ENCODE peak calls at places on chromosome 7, in nine cellular contexts. X is fibroblast of lung, O is mammary epithelial cell, F is left ventricle myocardium inferior, U is cardiac fibroblast, P is spleen, C is A549, G is MM.1S, K is ovary. T is an unnamed sample.

GRCh38 chr7:510061-510481 is 9.6 kb downstream of the PDGFA start:
- DNase-seq in X (no peak), O (no peak), F (peak), U (no peak), P (peak), C (no peak), G (no peak), K (no peak), T (no peak)

GRCh38 chr7:55469721-55470120 is 102.6 kb downstream of the VOPP1 start:
- DNase-seq in X (no peak), O (no peak), F (no peak), U (no peak), P (no peak), C (no peak), G (no peak), K (no peak), T (no peak)

GRCh38 chr7:25885057-25885576 is 266.9 kb upstream of the NFE2L3 start:
- DNase-seq in X (no peak), O (no peak), F (no peak), U (no peak), P (no peak), C (no peak), G (no peak), K (no peak), T (no peak)

GRCh38 chr7:98085674-98086073 is 21.0 kb upstream of the LMTK2 start:
- DNase-seq in X (no peak), O (peak), F (no peak), U (no peak), P (no peak), C (no peak), G (no peak), K (no peak), T (peak)

GRCh38 chr7:159157714-159158113 is 13.0 kb upstream of the VIPR2 start:
- DNase-seq in X (no peak), O (no peak), F (no peak), U (no peak), P (no peak), C (no peak), G (no peak), K (no peak), T (no peak)

GRCh38 chr7:137667633-137668387 is 179.0 kb downstream of the DGKI start:
- DNase-seq in X (peak), O (peak), F (no peak), U (peak), P (no peak), C (peak), G (no peak), K (no peak), T (peak)

GRCh38 chr7:7536396-7537019 is 835 bp upstream of the COL28A1 start:
- DNase-seq in X (no peak), O (no peak), F (no peak), U (no peak), P (no peak), C (no peak), G (no peak), K (no peak), T (no peak)

GRCh38 chr7:107551936-107552335 is 11.8 kb downstream of the COG5 start:
- DNase-seq in X (peak), O (peak), F (no peak), U (no peak), P (no peak), C (no peak), G (no peak), K (no peak), T (no peak)

GRCh38 chr7:920351-921070 is 34.0 kb downstream of the ADAP1 start:
- DNase-seq in X (no peak), O (no peak), F (peak), U (no peak), P (peak), C (no peak), G (no peak), K (no peak), T (no peak)

GRCh38 chr7:33961948-33962347 is 56.6 kb downstream of the BMPER start:
- DNase-seq in X (no peak), O (no peak), F (no peak), U (peak), P (no peak), C (no peak), G (no peak), K (no peak), T (no peak)

GRCh38 chr7:137109966-137110930 is 233.3 kb downstream of the PTN start:
- DNase-seq in X (peak), O (peak), F (no peak), U (peak), P (no peak), C (no peak), G (no peak), K (no peak), T (peak)

GRCh38 chr7:55111007-55111406 is 92.2 kb downstream of the EGFR start:
- DNase-seq in X (peak), O (peak), F (no peak), U (peak), P (no peak), C (no peak), G (peak), K (no peak), T (peak)

GRCh38 chr7:51366930-51367613 is 50.5 kb upstream of the COBL start:
- DNase-seq in X (peak), O (peak), F (no peak), U (peak), P (no peak), C (peak), G (peak), K (peak), T (peak)

GRCh38 chr7:46220066-46220630 is 299.1 kb upstream of the IGFBP3 start:
- DNase-seq in X (no peak), O (peak), F (no peak), U (no peak), P (no peak), C (no peak), G (no peak), K (no peak), T (peak)

GRCh38 chr7:16203065-16203464 is 218.3 kb downstream of the CRPPA start:
- DNase-seq in X (no peak), O (peak), F (no peak), U (no peak), P (no peak), C (no peak), G (no peak), K (no peak), T (peak)

GRCh38 chr7:2537981-2538851 is 17.1 kb downstream of the BRAT1 start:
- DNase-seq in X (no peak), O (no peak), F (no peak), U (no peak), P (peak), C (no peak), G (no peak), K (no peak), T (no peak)

GRCh38 chr7:31074403-31074802 is 22.3 kb downstream of the ADCYAP1R1 start:
- DNase-seq in X (no peak), O (no peak), F (peak), U (no peak), P (peak), C (no peak), G (no peak), K (no peak), T (no peak)

GRCh38 chr7:148107741-148108140 is 482.8 kb upstream of the C7orf33 start:
- DNase-seq in X (no peak), O (no peak), F (no peak), U (no peak), P (no peak), C (no peak), G (no peak), K (no peak), T (no peak)

GRCh38 chr7:148108381-148108780 is 482.2 kb upstream of the C7orf33 start:
- DNase-seq in X (no peak), O (no peak), F (no peak), U (no peak), P (no peak), C (no peak), G (no peak), K (no peak), T (no peak)

GRCh38 chr7:148105853-148106252 is 484.7 kb upstream of the C7orf33 start:
- DNase-seq in X (no peak), O (no peak), F (no peak), U (no peak), P (no peak), C (no peak), G (no peak), K (no peak), T (no peak)

GRCh38 chr7:148114807-148115206 is 475.8 kb upstream of the C7orf33 start:
- DNase-seq in X (no peak), O (no peak), F (no peak), U (no peak), P (no peak), C (no peak), G (no peak), K (no peak), T (no peak)

DNA sequence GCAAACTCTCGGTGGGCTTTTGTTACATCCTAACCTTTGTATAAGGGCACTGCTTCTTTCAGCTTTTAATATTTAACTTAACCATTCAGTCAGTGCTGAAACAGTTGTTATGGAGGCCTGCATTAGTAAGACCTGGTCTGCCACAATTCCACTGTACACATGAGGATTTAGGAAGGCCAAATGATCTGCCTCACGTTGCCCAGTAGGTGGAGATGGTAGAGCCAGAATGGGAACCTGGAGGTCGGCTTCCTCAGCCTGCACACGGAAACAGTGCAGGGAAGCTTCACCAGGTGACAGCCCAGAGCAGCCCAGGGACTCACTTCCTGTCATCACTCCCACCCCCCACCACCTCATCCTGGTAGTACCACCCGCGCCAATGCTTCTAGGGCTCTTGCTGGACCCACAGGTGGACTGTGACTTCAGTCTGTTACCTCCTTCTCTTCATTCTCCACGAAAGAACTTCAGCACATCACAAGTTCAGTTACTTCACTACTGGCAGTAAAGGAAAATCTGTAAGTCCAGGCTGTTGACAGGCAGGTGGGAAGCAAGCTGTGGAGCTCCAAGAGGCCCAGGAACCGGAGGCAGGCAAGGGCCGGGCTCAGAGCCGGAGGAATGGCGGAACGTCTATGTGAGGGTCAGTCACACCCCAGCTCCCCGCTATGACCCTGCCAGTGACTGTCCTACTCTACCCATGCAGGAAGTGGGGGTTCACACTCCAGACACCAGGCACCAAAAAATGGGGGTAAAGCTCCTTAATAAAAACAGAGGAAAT is 480.3 kb upstream of the C7orf33 start:
- DNase-seq in X (no peak), O (no peak), F (no peak), U (peak), P (no peak), C (peak), G (no peak), K (no peak), T (no peak)
- TF ChIP-seq CTCF in X (no peak), O (no peak), F (peak), U (no peak), P (no peak), C (no peak), G (no peak), K (no peak), T (no peak)

DNA sequence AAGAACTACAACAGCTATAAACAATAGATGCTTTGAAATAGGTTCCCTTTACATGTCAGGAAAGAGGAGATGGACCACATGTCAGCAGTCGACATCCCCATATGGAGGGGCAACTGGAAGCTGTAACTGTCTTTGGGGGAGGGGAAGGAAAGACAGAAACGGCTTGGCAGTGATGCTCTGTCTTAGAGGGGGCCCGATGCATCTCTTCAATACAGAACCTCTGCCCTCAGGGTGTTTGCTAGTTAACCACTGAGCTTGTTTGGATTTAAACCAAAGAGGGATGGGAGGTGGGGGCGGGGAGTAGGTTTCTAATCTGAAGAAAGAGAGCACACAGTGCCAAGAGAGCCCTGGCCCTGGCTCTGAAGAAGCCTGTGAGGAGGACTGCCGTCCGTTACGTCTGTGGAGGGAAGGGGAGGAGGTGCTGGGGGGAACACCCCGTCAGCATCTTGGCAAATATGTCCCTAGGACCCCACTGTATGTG is 55.2 kb downstream of the CPVL start:
- DNase-seq in X (peak), O (no peak), F (peak), U (peak), P (no peak), C (no peak), G (no peak), K (peak), T (no peak)
- H3K4me3 ChIP-seq in X (peak), O (peak), F (peak), U (no peak), P (peak), C (no peak), G (peak), K (peak), T (no peak)

GRCh38 chr7:157467496-157468212 is 130.8 kb downstream of the DNAJB6 start:
- DNase-seq in X (no peak), O (no peak), F (no peak), U (no peak), P (peak), C (no peak), G (no peak), K (no peak), T (no peak)
- TF ChIP-seq CTCF in X (no peak), O (no peak), F (no peak), U (no peak), P (no peak), C (no peak), G (peak), K (no peak), T (no peak)

GRCh38 chr7:106110238-106110560 is 1.9 kb downstream of the SYPL1 start:
- DNase-seq in X (peak), O (peak), F (no peak), U (peak), P (no peak), C (no peak), G (no peak), K (no peak), T (peak)

GRCh38 chr7:106111671-106112117 is 418 bp downstream of the SYPL1 start:
- DNase-seq in X (peak), O (no peak), F (peak), U (peak), P (peak), C (peak), G (no peak), K (no peak), T (no peak)

GRCh38 chr7:106109521-106110237 is 2.4 kb downstream of the SYPL1 start:
- DNase-seq in X (no peak), O (no peak), F (no peak), U (no peak), P (no peak), C (no peak), G (no peak), K (no peak), T (no peak)

GRCh38 chr7:106110885-106111670 is 1.0 kb downstream of the SYPL1 start:
- DNase-seq in X (peak), O (no peak), F (no peak), U (no peak), P (no peak), C (no peak), G (peak), K (no peak), T (peak)

GRCh38 chr7:106108988-106109387 is 3.1 kb downstream of the SYPL1 start:
- DNase-seq in X (no peak), O (no peak), F (no peak), U (peak), P (no peak), C (no peak), G (no peak), K (no peak), T (no peak)
- H3K4me3 ChIP-seq in X (peak), O (no peak), F (peak), U (no peak), P (no peak), C (no peak), G (no peak), K (no peak), T (peak)

GRCh38 chr7:87152112-87152896 is at the start of gene DMTF1:
- DNase-seq in X (peak), O (peak), F (peak), U (peak), P (peak), C (peak), G (peak), K (peak), T (peak)
- TF ChIP-seq CTCF in X (no peak), O (no peak), F (peak), U (no peak), P (peak), C (no peak), G (no peak), K (no peak), T (no peak)

GRCh38 chr7:21806388-21806787 is 139.3 kb downstream of the CDCA7L start:
- DNase-seq in X (no peak), O (no peak), F (no peak), U (no peak), P (no peak), C (no peak), G (no peak), K (no peak), T (no peak)

GRCh38 chr7:21805793-21806192 is 139.9 kb downstream of the CDCA7L start:
- DNase-seq in X (no peak), O (no peak), F (no peak), U (no peak), P (no peak), C (no peak), G (no peak), K (no peak), T (no peak)
- H3K4me3 ChIP-seq in X (no peak), O (no peak), F (no peak), U (no peak), P (no peak), C (no peak), G (no peak), K (no peak), T (no peak)

GRCh38 chr7:151060416-151061234 is 1.2 kb downstream of the SLC4A2 start:
- DNase-seq in X (no peak), O (peak), F (no peak), U (peak), P (no peak), C (peak), G (no peak), K (peak), T (peak)
- TF ChIP-seq CTCF in X (peak), O (no peak), F (no peak), U (no peak), P (no peak), C (peak), G (no peak), K (no peak), T (no peak)

GRCh38 chr7:130302649-130303048 is 9.7 kb downstream of the CPA4 start:
- DNase-seq in X (no peak), O (no peak), F (no peak), U (no peak), P (no peak), C (no peak), G (no peak), K (no peak), T (no peak)

GRCh38 chr7:130303127-130303526 is 10.2 kb downstream of the CPA4 start:
- DNase-seq in X (no peak), O (no peak), F (no peak), U (no peak), P (no peak), C (no peak), G (no peak), K (no peak), T (no peak)

GRCh38 chr7:130303982-130304381 is 11.0 kb downstream of the CPA4 start:
- DNase-seq in X (no peak), O (no peak), F (no peak), U (no peak), P (no peak), C (no peak), G (no peak), K (no peak), T (no peak)

GRCh38 chr7:130303551-130303950 is 10.6 kb downstream of the CPA4 start:
- DNase-seq in X (no peak), O (no peak), F (no peak), U (no peak), P (no peak), C (no peak), G (no peak), K (no peak), T (no peak)

GRCh38 chr7:130305677-130306076 is 12.7 kb downstream of the CPA4 start:
- DNase-seq in X (no peak), O (no peak), F (no peak), U (no peak), P (no peak), C (no peak), G (no peak), K (no peak), T (no peak)
- H3K4me3 ChIP-seq in X (no peak), O (no peak), F (no peak), U (no peak), P (no peak), C (no peak), G (no peak), K (no peak), T (no peak)

DNA sequence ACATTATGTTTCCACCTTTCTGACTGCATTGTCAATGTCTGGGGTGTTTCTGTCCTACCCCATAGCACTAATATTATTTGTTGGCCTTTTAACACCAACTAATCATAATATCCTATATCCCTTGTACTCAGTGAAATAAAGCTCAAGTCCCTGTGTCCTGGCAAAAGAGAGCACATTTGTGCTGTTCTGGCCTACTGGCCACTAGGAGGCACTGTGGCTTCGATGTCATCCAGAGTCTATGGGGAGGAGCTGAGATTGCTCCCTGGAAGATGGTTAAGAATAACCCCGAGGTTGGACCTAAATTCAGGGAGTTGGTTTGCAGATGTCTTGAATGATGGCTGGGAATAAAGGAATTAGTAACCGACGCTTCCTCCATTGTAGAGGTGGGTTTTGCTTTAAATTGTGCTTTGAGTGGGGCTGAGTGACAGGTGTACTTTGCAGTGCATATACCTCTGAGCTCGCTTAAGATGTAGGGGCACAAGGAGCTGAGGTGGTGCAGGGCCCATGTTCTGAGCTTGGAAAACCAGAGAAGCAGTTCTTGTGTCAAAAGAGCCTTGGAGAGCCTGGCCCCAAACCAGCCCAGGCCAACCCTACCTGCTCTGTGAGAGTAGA is 191.2 kb upstream of the PRSS1 start:
- DNase-seq in X (peak), O (peak), F (no peak), U (peak), P (no peak), C (peak), G (peak), K (no peak), T (peak)
- TF ChIP-seq CTCF in X (peak), O (peak), F (peak), U (peak), P (peak), C (peak), G (peak), K (no peak), T (peak)